ENCODE peak calls at places on chromosomes 1 and 21, in nine cellular contexts. C is CD8-positive, alpha-beta memory T cell; H is stimulated activated CD8-positive, alpha-beta memory T cell treated with anti-CD3 and anti-CD28 coated beads, Interleukin-7, amount 100 ng/mL, for 1 hour; L is omental fat pad; W is NCI-H460; Z is epithelial cell of prostate; O is activated T-cell treated with anti-CD3 and anti-CD28 coated beads, Interleukin-2, amount 50 U/mL, for 4 hours; J is T follicular helper cell; K is fibroblast of lung. P is an unnamed sample.

GRCh38 chr1:43329995-43330751 is 7.4 kb upstream of the MPL start:
- DNase-seq in C (no peak), H (no peak), L (peak), W (no peak), Z (no peak), O (peak), J (no peak), K (peak), P (no peak)

GRCh38 chr1:88956003-88956402 is 36.4 kb downstream of the KYAT3 start:
- DNase-seq in C (no peak), H (no peak), L (no peak), W (no peak), Z (no peak), O (no peak), J (no peak), K (no peak), P (no peak)

GRCh38 chr21:29238052-29238966 is 60.4 kb upstream of the BACH1 start:
- DNase-seq in C (no peak), H (no peak), L (no peak), W (no peak), Z (no peak), O (no peak), J (no peak), K (no peak), P (no peak)

GRCh38 chr1:198630863-198631262 is 8.0 kb upstream of the PTPRC start:
- DNase-seq in C (no peak), H (no peak), L (no peak), W (no peak), Z (no peak), O (no peak), J (no peak), K (no peak), P (no peak)

GRCh38 chr1:8962812-8963669 is 17.4 kb downstream of the CA6 start:
- DNase-seq in C (peak), H (no peak), L (no peak), W (peak), Z (no peak), O (peak), J (peak), K (no peak), P (peak)

GRCh38 chr1:76891931-76892330 is 24.7 kb downstream of the ST6GALNAC5 start:
- DNase-seq in C (no peak), H (no peak), L (no peak), W (no peak), Z (no peak), O (no peak), J (no peak), K (peak), P (no peak)

GRCh38 chr1:22041505-22041904 is 11.0 kb upstream of the CDC42 start:
- DNase-seq in C (no peak), H (no peak), L (no peak), W (no peak), Z (no peak), O (no peak), J (no peak), K (no peak), P (no peak)

GRCh38 chr1:160500321-160500990 is 22.6 kb downstream of the SLAMF6 start:
- DNase-seq in C (no peak), H (no peak), L (no peak), W (no peak), Z (no peak), O (no peak), J (no peak), K (no peak), P (no peak)

GRCh38 chr1:22452401-22452963 is 831 bp downstream of the ZBTB40 start:
- DNase-seq in C (peak), H (no peak), L (no peak), W (no peak), Z (no peak), O (no peak), J (no peak), K (peak), P (no peak)

GRCh38 chr1:71461416-71461815 is 380.6 kb upstream of the ZRANB2 start:
- DNase-seq in C (no peak), H (no peak), L (no peak), W (no peak), Z (no peak), O (no peak), J (no peak), K (no peak), P (no peak)

P was measured in activated naive CD8-positive, alpha-beta T cell treated with anti-CD3 and anti-CD28 coated beads, Interleukin-2, amount 10 ng/mL, durations not matched to agents 7 days and 5 days.